ENCODE peak calls at places on chromosomes 5 and 9, in nine cellular contexts. K is left cardiac atrium; M is activated T-helper 1 cell treated with Interleukin-2 at 50 U/mL for 16 hours; I is GM13976; Q is central memory CD4-positive, alpha-beta T cell; Z is WTC11; T is amniotic stem cell; L is epithelial cell of esophagus; O is CD4-positive, CD25-positive, alpha-beta regulatory T cell. Y is an unnamed sample.

GRCh38 chr9:15287309-15287708 is 19.7 kb downstream of the TTC39B start:
- DNase-seq in I (no peak), M (no peak), Z (no peak), K (no peak), T (no peak), L (no peak), O (no peak), Q (no peak), Y (no peak)

GRCh38 chr9:136373300-136374182 is at the start of gene CARD9:
- DNase-seq in T (no peak), O (no peak), K (no peak), I (peak), Z (no peak), L (no peak), M (no peak), Q (no peak), Y (no peak)

GRCh38 chr5:169139381-169140125 is 161.4 kb downstream of the SLIT3 start:
- DNase-seq in Z (no peak), I (no peak), T (no peak), L (peak), K (peak), Q (no peak), O (no peak), M (no peak), Y (peak)

GRCh38 chr5:437281-437771 is 5.7 kb upstream of the EXOC3 start:
- DNase-seq in M (no peak), I (no peak), K (peak), O (no peak), Q (no peak), T (no peak), Z (peak), L (no peak), Y (no peak)

GRCh38 chr5:123206618-123207320 is 117.7 kb downstream of the PRDM6 start:
- DNase-seq in T (no peak), O (no peak), I (no peak), L (no peak), Z (no peak), M (no peak), Q (no peak), K (no peak), Y (no peak)

GRCh38 chr9:131333771-131334567 is 44.4 kb downstream of the PLPP7 start:
- DNase-seq in L (no peak), K (no peak), M (no peak), T (no peak), O (no peak), Q (no peak), Z (peak), I (no peak), Y (no peak)

GRCh38 chr5:131316822-131317221 is 53.0 kb downstream of the CDC42SE2 start:
- DNase-seq in M (no peak), Z (no peak), T (no peak), O (no peak), I (no peak), L (no peak), Q (no peak), K (no peak), Y (no peak)

GRCh38 chr5:150058480-150059126 is 27.8 kb downstream of the CSF1R start:
- DNase-seq in M (no peak), Q (no peak), K (no peak), I (peak), Z (no peak), O (no peak), L (peak), T (no peak), Y (peak)

GRCh38 chr9:34552606-34552981 is 29.8 kb upstream of the ENHO start:
- DNase-seq in O (no peak), I (no peak), T (no peak), M (no peak), Q (no peak), L (no peak), Z (no peak), K (no peak), Y (no peak)

GRCh38 chr9:4550777-4551476 is 60.7 kb downstream of the SLC1A1 start:
- DNase-seq in Z (no peak), O (no peak), M (no peak), K (no peak), L (no peak), T (no peak), I (no peak), Q (peak), Y (no peak)

GRCh38 chr9:93122721-93123221 is 11.3 kb downstream of the NINJ1 start:
- DNase-seq in T (no peak), K (no peak), Q (no peak), M (no peak), O (no peak), Z (no peak), I (no peak), L (no peak), Y (no peak)

GRCh38 chr9:134682026-134682425 is 40.4 kb downstream of the COL5A1 start:
- DNase-seq in T (no peak), Z (no peak), L (no peak), Q (no peak), I (no peak), O (no peak), K (no peak), M (no peak), Y (no peak)

GRCh38 chr5:40332945-40333344 is 346.8 kb upstream of the PTGER4 start:
- DNase-seq in Z (no peak), M (no peak), L (no peak), K (no peak), O (no peak), Q (no peak), I (no peak), T (no peak), Y (peak)

GRCh38 chr5:1437876-1438559 is 7.2 kb downstream of the SLC6A3 start:
- DNase-seq in I (no peak), T (no peak), M (no peak), Z (no peak), K (no peak), Q (no peak), O (no peak), L (no peak), Y (no peak)

GRCh38 chr5:90680831-90681420 is 122.3 kb downstream of the ADGRV1 start:
- DNase-seq in Z (no peak), T (no peak), Q (no peak), K (no peak), O (no peak), M (no peak), L (no peak), I (no peak), Y (peak)

GRCh38 chr5:180809403-180810209 is 7.0 kb upstream of the MGAT1 start:
- DNase-seq in Q (peak), M (peak), I (peak), O (peak), Z (no peak), T (peak), L (peak), K (peak), Y (peak)

GRCh38 chr9:84343111-84343521 is 2.6 kb upstream of the SLC28A3 start:
- DNase-seq in O (no peak), K (no peak), M (no peak), I (no peak), Z (no peak), L (peak), T (peak), Q (no peak), Y (no peak)

GRCh38 chr9:13841801-13842462 is 472.0 kb downstream of the NFIB start:
- DNase-seq in O (no peak), K (no peak), I (no peak), Q (no peak), Z (no peak), M (no peak), L (peak), T (no peak), Y (peak)

GRCh38 chr9:95498641-95499040 is 18.1 kb downstream of the PTCH1 start:
- DNase-seq in K (no peak), T (no peak), L (no peak), Z (no peak), M (no peak), O (no peak), Q (no peak), I (no peak), Y (no peak)